ENCODE peak calls at places on chromosomes 5 and 9, in five cellular contexts. One of them, this sample, is unnamed. For H3K9me3, the result is how much of the 10 kb centered on the place peaks cover.

GRCh38 chr5:149707097-149707496 is 23.0 kb upstream of the PPARGC1B start:
- DNase-seq in tibial artery: no peak
- DNase-seq in SJSA1: no peak
- DNase-seq in A549: no peak
- DNase-seq in Peyer's patch: no peak
- DNase-seq in this sample: no peak

GRCh38 chr9:37465249-37466036 is at the start of gene ZBTB5:
- DNase-seq in SJSA1: peak
- DNase-seq in tibial artery: peak
- DNase-seq in A549: peak
- DNase-seq in Peyer's patch: peak
- DNase-seq in this sample: peak

GRCh38 chr5:76371955-76372319 is 31.1 kb upstream of the IQGAP2 start:
- DNase-seq in SJSA1: no peak
- DNase-seq in tibial artery: no peak
- DNase-seq in Peyer's patch: no peak
- DNase-seq in A549: no peak
- DNase-seq in this sample: no peak

GRCh38 chr5:150999704-151000452 is 20.5 kb upstream of the GPX3 start:
- DNase-seq in tibial artery: peak
- DNase-seq in Peyer's patch: no peak
- DNase-seq in SJSA1: no peak
- DNase-seq in A549: no peak
- DNase-seq in this sample: no peak

GRCh38 chr9:89755835-89756234 is 151.0 kb downstream of the GADD45G start:
- DNase-seq in SJSA1: no peak
- DNase-seq in A549: no peak
- DNase-seq in Peyer's patch: no peak
- DNase-seq in tibial artery: no peak
- DNase-seq in this sample: no peak

GRCh38 chr5:10162468-10162867 is 87.2 kb downstream of the ATPSCKMT start:
- DNase-seq in Peyer's patch: no peak
- DNase-seq in A549: no peak
- DNase-seq in SJSA1: no peak
- DNase-seq in tibial artery: no peak
- DNase-seq in this sample: no peak

GRCh38 chr5:73619606-73620334 is 6.2 kb upstream of the ARHGEF28 start:
- DNase-seq in SJSA1: no peak
- DNase-seq in Peyer's patch: no peak
- DNase-seq in tibial artery: no peak
- DNase-seq in A549: no peak
- DNase-seq in this sample: no peak

GRCh38 chr9:137615387-137615871 is 3.4 kb upstream of the EHMT1 start:
- DNase-seq in SJSA1: no peak
- DNase-seq in A549: no peak
- DNase-seq in Peyer's patch: no peak
- DNase-seq in tibial artery: no peak
- DNase-seq in this sample: no peak

GRCh38 chr5:150342583-150342982 is 14.9 kb upstream of the TCOF1 start:
- DNase-seq in tibial artery: no peak
- DNase-seq in A549: no peak
- DNase-seq in Peyer's patch: no peak
- DNase-seq in SJSA1: peak
- DNase-seq in this sample: no peak

GRCh38 chr5:176466245-176466871 is 18.2 kb downstream of the FAF2 start:
- DNase-seq in A549: no peak
- DNase-seq in tibial artery: no peak
- DNase-seq in SJSA1: peak
- DNase-seq in Peyer's patch: no peak
- DNase-seq in this sample: no peak

GRCh38 chr5:58133631-58134296 is 326.1 kb downstream of the PLK2 start:
- DNase-seq in A549: no peak
- DNase-seq in tibial artery: no peak
- DNase-seq in SJSA1: peak
- DNase-seq in Peyer's patch: no peak
- DNase-seq in this sample: no peak

GRCh38 chr9:137902646-137903045 is 25.1 kb downstream of the CACNA1B start:
- DNase-seq in tibial artery: no peak
- DNase-seq in A549: no peak
- DNase-seq in Peyer's patch: no peak
- DNase-seq in SJSA1: no peak
- DNase-seq in this sample: no peak

GRCh38 chr5:87394407-87394806 is 18.3 kb downstream of the CCNH start:
- DNase-seq in A549: no peak
- DNase-seq in SJSA1: no peak
- DNase-seq in tibial artery: no peak
- DNase-seq in Peyer's patch: no peak
- DNase-seq in this sample: no peak

GRCh38 chr9:127876764-127877562 is 512 bp downstream of the AK1 start:
- DNase-seq in A549: no peak
- DNase-seq in Peyer's patch: no peak
- DNase-seq in SJSA1: no peak
- DNase-seq in tibial artery: no peak
- DNase-seq in this sample: no peak

GRCh38 chr9:136605966-136606365 is 56.8 kb upstream of the EGFL7 start:
- DNase-seq in A549: no peak
- DNase-seq in Peyer's patch: no peak
- DNase-seq in SJSA1: peak
- DNase-seq in tibial artery: no peak
- DNase-seq in this sample: no peak

GRCh38 chr9:33162721-33163311 is 4.3 kb downstream of the B4GALT1 start:
- DNase-seq in Peyer's patch: no peak
- DNase-seq in SJSA1: no peak
- DNase-seq in A549: peak
- DNase-seq in tibial artery: peak
- DNase-seq in this sample: no peak

GRCh38 chr9:86080112-86080579 is 19.2 kb downstream of the GOLM1 start:
- DNase-seq in SJSA1: no peak
- DNase-seq in tibial artery: no peak
- DNase-seq in A549: no peak
- DNase-seq in Peyer's patch: no peak
- DNase-seq in this sample: no peak

GRCh38 chr9:34127035-34127948 is 794 bp upstream of the DCAF12 start:
- DNase-seq in Peyer's patch: no peak
- DNase-seq in A549: no peak
- DNase-seq in tibial artery: no peak
- DNase-seq in SJSA1: no peak
- DNase-seq in this sample: no peak

GRCh38 chr5:138745268-138745667 is 8.0 kb upstream of the CTNNA1 start:
- DNase-seq in A549: no peak
- DNase-seq in tibial artery: no peak
- DNase-seq in Peyer's patch: no peak
- DNase-seq in SJSA1: no peak
- DNase-seq in this sample: no peak

GRCh38 chr5:149800563-149801103 is 70.5 kb downstream of the PPARGC1B start:
- DNase-seq in tibial artery: no peak
- DNase-seq in Peyer's patch: no peak
- DNase-seq in SJSA1: no peak
- DNase-seq in A549: no peak
- DNase-seq in this sample: no peak

GRCh38 chr9:6956796-6957355 is 199.1 kb downstream of the KDM4C start:
- DNase-seq in SJSA1: no peak
- DNase-seq in Peyer's patch: no peak
- DNase-seq in tibial artery: no peak
- DNase-seq in A549: no peak
- DNase-seq in this sample: no peak

GRCh38 chr9:127553793-127554192 is 58.3 kb upstream of the STXBP1 start:
- DNase-seq in A549: no peak
- DNase-seq in SJSA1: no peak
- DNase-seq in tibial artery: no peak
- DNase-seq in Peyer's patch: no peak
- DNase-seq in this sample: no peak

GRCh38 chr9:131810351-131811170 is 70.7 kb upstream of the RAPGEF1 start:
- DNase-seq in tibial artery: no peak
- DNase-seq in A549: peak
- DNase-seq in SJSA1: no peak
- DNase-seq in Peyer's patch: no peak
- DNase-seq in this sample: no peak
- H3K27ac ChIP-seq in tibial artery: no peak
- H3K27ac ChIP-seq in A549: no peak
- H3K27ac ChIP-seq in SJSA1: no peak
- H3K27ac ChIP-seq in Peyer's patch: no peak
- H3K27ac ChIP-seq in this sample: no peak

GRCh38 chr9:133868203-133868602 is 123.9 kb downstream of the VAV2 start:
- DNase-seq in SJSA1: no peak
- DNase-seq in tibial artery: no peak
- DNase-seq in A549: no peak
- DNase-seq in Peyer's patch: no peak
- DNase-seq in this sample: no peak

GRCh38 chr9:133873006-133873780 is 118.9 kb downstream of the VAV2 start:
- DNase-seq in A549: no peak
- DNase-seq in tibial artery: no peak
- DNase-seq in SJSA1: no peak
- DNase-seq in Peyer's patch: no peak
- DNase-seq in this sample: no peak

GRCh38 chr9:133870598-133871595 is 121.2 kb downstream of the VAV2 start:
- DNase-seq in tibial artery: no peak
- DNase-seq in SJSA1: no peak
- DNase-seq in Peyer's patch: no peak
- DNase-seq in A549: no peak
- DNase-seq in this sample: no peak

GRCh38 chr9:133866946-133867345 is 125.2 kb downstream of the VAV2 start:
- DNase-seq in Peyer's patch: no peak
- DNase-seq in tibial artery: no peak
- DNase-seq in SJSA1: no peak
- DNase-seq in A549: no peak
- DNase-seq in this sample: no peak

DNA sequence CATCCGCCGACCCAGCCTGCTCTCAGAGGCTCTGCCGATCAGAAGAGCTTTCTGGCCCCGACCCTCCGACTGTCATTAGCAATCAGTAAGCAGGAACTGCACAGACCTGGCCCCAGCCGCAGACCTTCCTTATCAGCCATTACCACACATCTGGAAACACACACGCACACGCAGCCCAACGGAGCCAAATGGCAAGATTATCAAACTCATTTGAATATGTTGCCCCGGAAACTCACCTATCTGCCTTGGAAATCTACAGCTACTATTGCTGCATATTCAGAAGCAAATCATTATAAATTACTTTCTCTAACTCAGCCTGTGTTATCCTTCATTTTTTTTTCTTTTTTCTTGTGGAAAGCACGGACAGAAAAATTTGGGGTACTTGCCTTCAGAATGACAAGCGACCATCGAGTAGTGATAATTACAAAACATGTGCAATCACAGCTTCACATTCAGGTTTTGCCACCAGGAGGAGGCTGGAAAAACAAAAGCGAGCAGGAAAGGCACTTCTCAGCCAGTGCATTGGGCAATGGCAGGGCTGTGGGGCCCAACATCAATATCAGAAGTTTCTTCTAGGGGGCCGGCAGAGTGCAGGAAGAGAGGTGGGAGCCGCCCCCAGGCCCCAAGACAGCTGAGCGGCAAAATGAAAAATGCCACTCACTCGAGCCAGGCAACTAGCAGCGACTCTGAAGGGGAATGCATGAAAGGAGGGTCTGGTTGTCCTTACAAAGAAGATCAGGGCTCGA is 122.3 kb downstream of the VAV2 start:
- DNase-seq in A549: no peak
- DNase-seq in Peyer's patch: no peak
- DNase-seq in SJSA1: no peak
- DNase-seq in tibial artery: no peak
- DNase-seq in this sample: no peak
- H3K4me3 ChIP-seq in A549: no peak
- H3K4me3 ChIP-seq in Peyer's patch: no peak
- H3K4me3 ChIP-seq in SJSA1: no peak
- H3K4me3 ChIP-seq in tibial artery: no peak
- H3K4me3 ChIP-seq in this sample: no peak

GRCh38 chr5:141516648-141517025 is 27.8 kb downstream of the PCDHGC5 start:
- DNase-seq in Peyer's patch: no peak
- DNase-seq in SJSA1: no peak
- DNase-seq in tibial artery: peak
- DNase-seq in A549: no peak
- DNase-seq in this sample: no peak
- H3K9me3 ChIP-seq in Peyer's patch: under half
- H3K9me3 ChIP-seq in SJSA1: under half
- H3K9me3 ChIP-seq in tibial artery: under half
- H3K9me3 ChIP-seq in A549: under half
- H3K9me3 ChIP-seq in this sample: under half

DNA sequence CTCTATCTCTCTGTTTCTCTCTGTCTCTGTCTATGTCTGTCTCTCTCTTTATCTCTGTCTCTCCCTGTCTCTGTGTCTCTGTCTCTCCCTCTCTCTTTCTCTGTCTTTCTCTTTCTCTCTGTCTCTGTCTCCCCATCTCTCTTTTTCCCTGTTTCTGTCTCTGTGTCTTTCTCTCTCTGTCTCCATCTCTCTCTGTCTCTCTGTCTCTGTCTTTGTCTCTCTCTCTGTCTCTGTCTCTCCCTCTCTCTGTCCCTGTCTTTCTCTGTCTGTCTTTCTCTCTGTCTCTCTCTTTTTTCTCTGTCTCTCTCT is 2.1 kb upstream of the SLC6A19 start:
- DNase-seq in SJSA1: no peak
- DNase-seq in tibial artery: no peak
- DNase-seq in Peyer's patch: no peak
- DNase-seq in A549: no peak
- DNase-seq in this sample: no peak
- H3K27ac ChIP-seq in SJSA1: no peak
- H3K27ac ChIP-seq in tibial artery: no peak
- H3K27ac ChIP-seq in Peyer's patch: no peak
- H3K27ac ChIP-seq in A549: no peak
- H3K27ac ChIP-seq in this sample: no peak